ENCODE peak calls at places on chromosomes 3 and 15, in ten cellular contexts. One of them, this sample, is unnamed.

GRCh38 chr3:126542340-126543241 is 16.1 kb downstream of the C3orf22 start:
- DNase-seq in uterus: peak; percentile 9
- DNase-seq in AG10803: no peak
- DNase-seq in HFF-Myc: no peak
- DNase-seq in tibial artery: peak; percentile 64
- DNase-seq in BJ: no peak
- DNase-seq in cardiac muscle cell: no peak
- DNase-seq in psoas muscle: peak; percentile 30
- DNase-seq in fibroblast of pulmonary artery: no peak
- DNase-seq in prostate gland: no peak
- DNase-seq in this sample: no peak

GRCh38 chr3:20080956-20081554 is 40.8 kb downstream of the KAT2B start:
- DNase-seq in HFF-Myc: no peak
- DNase-seq in cardiac muscle cell: no peak
- DNase-seq in uterus: peak; percentile 49
- DNase-seq in psoas muscle: peak; percentile 95
- DNase-seq in tibial artery: peak; percentile 69
- DNase-seq in BJ: no peak
- DNase-seq in AG10803: no peak
- DNase-seq in fibroblast of pulmonary artery: peak; percentile 13
- DNase-seq in prostate gland: peak; percentile 84
- DNase-seq in this sample: peak; percentile 61

GRCh38 chr3:5278666-5279065 is 91.2 kb downstream of the EDEM1 start:
- DNase-seq in psoas muscle: no peak
- DNase-seq in HFF-Myc: no peak
- DNase-seq in fibroblast of pulmonary artery: no peak
- DNase-seq in uterus: no peak
- DNase-seq in AG10803: no peak
- DNase-seq in BJ: no peak
- DNase-seq in tibial artery: no peak
- DNase-seq in cardiac muscle cell: no peak
- DNase-seq in prostate gland: no peak
- DNase-seq in this sample: no peak

GRCh38 chr3:53236112-53236841 is 19.5 kb downstream of the TKT start:
- DNase-seq in AG10803: peak; percentile 90
- DNase-seq in BJ: peak; percentile 48
- DNase-seq in psoas muscle: peak; percentile 72
- DNase-seq in tibial artery: peak; percentile 87
- DNase-seq in HFF-Myc: peak; percentile 66
- DNase-seq in cardiac muscle cell: peak; percentile 92
- DNase-seq in prostate gland: peak; percentile 47
- DNase-seq in fibroblast of pulmonary artery: peak; percentile 91
- DNase-seq in uterus: peak; percentile 37
- DNase-seq in this sample: peak; percentile 89

GRCh38 chr3:123723527-123724168 is 138.8 kb upstream of the HACD2 start:
- DNase-seq in cardiac muscle cell: peak; percentile 91
- DNase-seq in fibroblast of pulmonary artery: peak; percentile 90
- DNase-seq in tibial artery: peak; percentile 81
- DNase-seq in AG10803: peak; percentile 79
- DNase-seq in prostate gland: peak; percentile 55
- DNase-seq in psoas muscle: no peak
- DNase-seq in BJ: no peak
- DNase-seq in HFF-Myc: peak; percentile 78
- DNase-seq in uterus: peak; percentile 75
- DNase-seq in this sample: peak; percentile 87

GRCh38 chr3:17846466-17846865 is 104.0 kb upstream of the TBC1D5 start:
- DNase-seq in BJ: no peak
- DNase-seq in HFF-Myc: no peak
- DNase-seq in prostate gland: no peak
- DNase-seq in uterus: no peak
- DNase-seq in psoas muscle: no peak
- DNase-seq in cardiac muscle cell: no peak
- DNase-seq in AG10803: peak; percentile 69
- DNase-seq in tibial artery: no peak
- DNase-seq in fibroblast of pulmonary artery: no peak
- DNase-seq in this sample: peak; percentile 27

GRCh38 chr3:21979706-21980105 is 228.7 kb upstream of the ZNF385D start:
- DNase-seq in psoas muscle: no peak
- DNase-seq in uterus: no peak
- DNase-seq in cardiac muscle cell: no peak
- DNase-seq in prostate gland: no peak
- DNase-seq in AG10803: peak; percentile 34
- DNase-seq in BJ: no peak
- DNase-seq in tibial artery: no peak
- DNase-seq in fibroblast of pulmonary artery: peak; percentile 5
- DNase-seq in HFF-Myc: peak; percentile 2
- DNase-seq in this sample: no peak

GRCh38 chr15:65816441-65816840 is 24.3 kb upstream of the DENND4A start:
- DNase-seq in uterus: no peak
- DNase-seq in cardiac muscle cell: no peak
- DNase-seq in AG10803: no peak
- DNase-seq in fibroblast of pulmonary artery: no peak
- DNase-seq in prostate gland: no peak
- DNase-seq in HFF-Myc: no peak
- DNase-seq in tibial artery: no peak
- DNase-seq in BJ: no peak
- DNase-seq in psoas muscle: no peak
- DNase-seq in this sample: no peak

GRCh38 chr3:156792945-156793344 is 33.2 kb upstream of the LEKR1 start:
- DNase-seq in tibial artery: no peak
- DNase-seq in prostate gland: no peak
- DNase-seq in BJ: no peak
- DNase-seq in AG10803: peak; percentile 40
- DNase-seq in uterus: no peak
- DNase-seq in cardiac muscle cell: no peak
- DNase-seq in HFF-Myc: no peak
- DNase-seq in psoas muscle: no peak
- DNase-seq in fibroblast of pulmonary artery: no peak
- DNase-seq in this sample: no peak

GRCh38 chr15:85753791-85754452 is 40.8 kb downstream of the KLHL25 start:
- DNase-seq in psoas muscle: no peak
- DNase-seq in uterus: no peak
- DNase-seq in prostate gland: no peak
- DNase-seq in HFF-Myc: no peak
- DNase-seq in fibroblast of pulmonary artery: no peak
- DNase-seq in cardiac muscle cell: no peak
- DNase-seq in BJ: no peak
- DNase-seq in tibial artery: peak; percentile 58
- DNase-seq in AG10803: no peak
- DNase-seq in this sample: no peak

GRCh38 chr3:36124118-36124796 is 256.0 kb upstream of the STAC start:
- DNase-seq in AG10803: peak; percentile 69
- DNase-seq in fibroblast of pulmonary artery: peak; percentile 84
- DNase-seq in BJ: peak; percentile 6
- DNase-seq in HFF-Myc: peak; percentile 37
- DNase-seq in tibial artery: no peak
- DNase-seq in prostate gland: no peak
- DNase-seq in psoas muscle: no peak
- DNase-seq in cardiac muscle cell: peak; percentile 56
- DNase-seq in uterus: no peak
- DNase-seq in this sample: peak; percentile 73

GRCh38 chr3:71402872-71403271 is 180.7 kb downstream of the FOXP1 start:
- DNase-seq in fibroblast of pulmonary artery: no peak
- DNase-seq in prostate gland: no peak
- DNase-seq in BJ: no peak
- DNase-seq in HFF-Myc: no peak
- DNase-seq in AG10803: no peak
- DNase-seq in psoas muscle: no peak
- DNase-seq in uterus: no peak
- DNase-seq in tibial artery: no peak
- DNase-seq in cardiac muscle cell: no peak
- DNase-seq in this sample: no peak

GRCh38 chr3:194274424-194275085 is 76.6 kb downstream of the CPN2 start:
- DNase-seq in fibroblast of pulmonary artery: no peak
- DNase-seq in tibial artery: peak; percentile 70
- DNase-seq in uterus: peak; percentile 9
- DNase-seq in psoas muscle: no peak
- DNase-seq in BJ: no peak
- DNase-seq in cardiac muscle cell: no peak
- DNase-seq in HFF-Myc: no peak
- DNase-seq in prostate gland: no peak
- DNase-seq in AG10803: peak; percentile 39
- DNase-seq in this sample: no peak

GRCh38 chr3:3800685-3801509 is 1.7 kb downstream of the LRRN1 start:
- DNase-seq in fibroblast of pulmonary artery: no peak
- DNase-seq in AG10803: no peak
- DNase-seq in cardiac muscle cell: no peak
- DNase-seq in psoas muscle: peak; percentile 77
- DNase-seq in HFF-Myc: no peak
- DNase-seq in tibial artery: peak; percentile 62
- DNase-seq in uterus: no peak
- DNase-seq in BJ: no peak
- DNase-seq in prostate gland: peak; percentile 21
- DNase-seq in this sample: no peak
- H3K4me3 ChIP-seq in fibroblast of pulmonary artery: no peak overlapping the region
- H3K4me3 ChIP-seq in AG10803: no peak overlapping the region
- H3K4me3 ChIP-seq in cardiac muscle cell: peak overlapping the region; percentile 49
- H3K4me3 ChIP-seq in psoas muscle: peak overlapping the region; percentile 82
- H3K4me3 ChIP-seq in HFF-Myc: no peak overlapping the region
- H3K4me3 ChIP-seq in tibial artery: peak overlapping the region; percentile 72
- H3K4me3 ChIP-seq in uterus: peak overlapping the region; percentile 51
- H3K4me3 ChIP-seq in BJ: no peak overlapping the region
- H3K4me3 ChIP-seq in prostate gland: peak overlapping the region; percentile 49
- H3K4me3 ChIP-seq in this sample: no peak overlapping the region

GRCh38 chr3:152123457-152123856 is 145.3 kb upstream of the MBNL1 start:
- DNase-seq in AG10803: no peak
- DNase-seq in fibroblast of pulmonary artery: no peak
- DNase-seq in BJ: no peak
- DNase-seq in cardiac muscle cell: peak; percentile 7
- DNase-seq in psoas muscle: no peak
- DNase-seq in HFF-Myc: no peak
- DNase-seq in uterus: no peak
- DNase-seq in tibial artery: no peak
- DNase-seq in prostate gland: no peak
- DNase-seq in this sample: peak; percentile 25
- TF ChIP-seq CTCF in AG10803: peak; percentile 11
- TF ChIP-seq CTCF in fibroblast of pulmonary artery: peak; percentile 28
- TF ChIP-seq CTCF in BJ: no peak
- TF ChIP-seq CTCF in cardiac muscle cell: no peak
- TF ChIP-seq CTCF in psoas muscle: no peak
- TF ChIP-seq CTCF in HFF-Myc: no peak
- TF ChIP-seq CTCF in uterus: peak; percentile 24
- TF ChIP-seq CTCF in tibial artery: no peak
- TF ChIP-seq CTCF in prostate gland: no peak
- TF ChIP-seq CTCF in this sample: no peak

GRCh38 chr3:183576487-183577107 is 21.1 kb upstream of the KLHL6 start:
- DNase-seq in AG10803: peak; percentile 29
- DNase-seq in uterus: no peak
- DNase-seq in cardiac muscle cell: peak; percentile 58
- DNase-seq in fibroblast of pulmonary artery: peak; percentile 54
- DNase-seq in BJ: no peak
- DNase-seq in tibial artery: no peak
- DNase-seq in HFF-Myc: no peak
- DNase-seq in psoas muscle: no peak
- DNase-seq in prostate gland: no peak
- DNase-seq in this sample: peak; percentile 35

GRCh38 chr3:183577336-183577735 is 21.8 kb upstream of the KLHL6 start:
- DNase-seq in BJ: no peak
- DNase-seq in prostate gland: no peak
- DNase-seq in fibroblast of pulmonary artery: no peak
- DNase-seq in tibial artery: no peak
- DNase-seq in HFF-Myc: no peak
- DNase-seq in psoas muscle: no peak
- DNase-seq in AG10803: no peak
- DNase-seq in uterus: no peak
- DNase-seq in cardiac muscle cell: no peak
- DNase-seq in this sample: no peak

GRCh38 chr3:183578179-183578578 is 22.7 kb upstream of the KLHL6 start:
- DNase-seq in cardiac muscle cell: no peak
- DNase-seq in HFF-Myc: no peak
- DNase-seq in AG10803: no peak
- DNase-seq in fibroblast of pulmonary artery: no peak
- DNase-seq in tibial artery: no peak
- DNase-seq in uterus: no peak
- DNase-seq in psoas muscle: no peak
- DNase-seq in prostate gland: no peak
- DNase-seq in BJ: no peak
- DNase-seq in this sample: no peak

DNA sequence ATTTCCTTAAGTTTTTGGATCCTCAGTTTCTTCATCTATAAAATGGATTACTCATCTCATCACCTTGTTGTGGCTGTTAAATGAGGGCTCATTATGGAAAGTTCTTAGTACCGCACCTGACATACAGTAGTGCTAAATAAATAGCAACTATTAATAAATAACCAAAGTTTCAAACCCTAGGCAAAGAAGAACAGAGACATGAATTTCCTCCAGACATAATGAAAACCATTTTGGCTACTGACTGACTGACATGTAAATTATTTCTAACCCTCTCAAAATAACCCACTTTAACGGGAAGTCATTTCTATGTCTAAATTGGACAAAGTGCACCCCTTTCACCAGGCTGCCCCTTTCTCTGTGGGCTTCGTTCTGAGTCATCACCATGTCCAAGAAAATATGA is 17.4 kb upstream of the KLHL6 start:
- DNase-seq in psoas muscle: no peak
- DNase-seq in AG10803: no peak
- DNase-seq in BJ: no peak
- DNase-seq in fibroblast of pulmonary artery: no peak
- DNase-seq in cardiac muscle cell: no peak
- DNase-seq in tibial artery: no peak
- DNase-seq in prostate gland: no peak
- DNase-seq in uterus: no peak
- DNase-seq in HFF-Myc: no peak
- DNase-seq in this sample: no peak
- H3K4me3 ChIP-seq in psoas muscle: no peak overlapping the region
- H3K4me3 ChIP-seq in AG10803: no peak overlapping the region
- H3K4me3 ChIP-seq in BJ: no peak overlapping the region
- H3K4me3 ChIP-seq in fibroblast of pulmonary artery: no peak overlapping the region
- H3K4me3 ChIP-seq in cardiac muscle cell: no peak overlapping the region
- H3K4me3 ChIP-seq in tibial artery: no peak overlapping the region
- H3K4me3 ChIP-seq in prostate gland: no peak overlapping the region
- H3K4me3 ChIP-seq in uterus: no peak overlapping the region
- H3K4me3 ChIP-seq in HFF-Myc: no peak overlapping the region
- H3K4me3 ChIP-seq in this sample: no peak overlapping the region

DNA sequence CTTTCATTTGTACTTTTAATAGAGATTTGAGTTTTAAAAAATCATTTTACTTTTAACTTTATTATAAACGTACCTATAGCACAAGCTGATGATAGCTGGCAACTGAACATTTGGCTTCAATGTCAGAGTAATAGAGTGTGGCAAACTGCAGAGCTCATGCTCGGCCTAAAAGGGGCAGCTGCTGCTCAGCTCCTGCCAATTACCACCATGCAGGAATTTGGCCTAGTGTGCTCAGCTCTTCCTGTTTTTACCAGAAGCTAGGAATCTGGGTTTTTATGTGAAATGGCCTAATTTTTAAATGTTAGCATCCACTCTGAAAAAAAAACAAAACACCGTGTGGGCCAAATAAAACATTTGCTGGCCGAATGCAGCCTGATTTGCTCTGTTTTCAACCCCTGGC is 1.8 kb downstream of the IFT122 start:
- DNase-seq in cardiac muscle cell: peak; percentile 87
- DNase-seq in HFF-Myc: no peak
- DNase-seq in tibial artery: peak; percentile 72
- DNase-seq in AG10803: peak; percentile 85
- DNase-seq in prostate gland: no peak
- DNase-seq in psoas muscle: no peak
- DNase-seq in fibroblast of pulmonary artery: peak; percentile 85
- DNase-seq in uterus: no peak
- DNase-seq in BJ: peak; percentile 26
- DNase-seq in this sample: peak; percentile 71
- TF ChIP-seq CTCF in cardiac muscle cell: peak; percentile 27
- TF ChIP-seq CTCF in HFF-Myc: no peak
- TF ChIP-seq CTCF in tibial artery: no peak
- TF ChIP-seq CTCF in AG10803: peak; percentile 34
- TF ChIP-seq CTCF in prostate gland: no peak
- TF ChIP-seq CTCF in psoas muscle: no peak
- TF ChIP-seq CTCF in fibroblast of pulmonary artery: peak; percentile 26
- TF ChIP-seq CTCF in uterus: no peak
- TF ChIP-seq CTCF in BJ: peak; percentile 23
- TF ChIP-seq CTCF in this sample: no peak